ENCODE peak calls at places on chromosomes 7 and 10, in six cellular contexts. One of them, this sample, is unnamed.

GRCh38 chr10:126001579-126001978 is 105.2 kb downstream of the FANK1 start:
- DNase-seq in endodermal cell: no peak
- DNase-seq in CD4-positive, alpha-beta T cell: no peak
- DNase-seq in stomach: no peak
- DNase-seq in COR-L47: no peak
- DNase-seq in iris pigment epithelial cell: no peak
- DNase-seq in this sample: no peak

GRCh38 chr10:61890881-61891409 is 10.6 kb upstream of the ARID5B start:
- DNase-seq in stomach: no peak
- DNase-seq in iris pigment epithelial cell: no peak
- DNase-seq in endodermal cell: no peak
- DNase-seq in CD4-positive, alpha-beta T cell: no peak
- DNase-seq in COR-L47: no peak
- DNase-seq in this sample: no peak

GRCh38 chr7:51275532-51275931 is 41.1 kb downstream of the COBL start:
- DNase-seq in iris pigment epithelial cell: no peak
- DNase-seq in CD4-positive, alpha-beta T cell: no peak
- DNase-seq in COR-L47: no peak
- DNase-seq in endodermal cell: no peak
- DNase-seq in stomach: no peak
- DNase-seq in this sample: no peak

GRCh38 chr7:56092789-56093531 is at the start of gene PHKG1:
- DNase-seq in iris pigment epithelial cell: peak
- DNase-seq in endodermal cell: peak
- DNase-seq in COR-L47: peak
- DNase-seq in CD4-positive, alpha-beta T cell: no peak
- DNase-seq in stomach: peak
- DNase-seq in this sample: peak

GRCh38 chr10:77244746-77245145 is 392.9 kb downstream of the KCNMA1 start:
- DNase-seq in endodermal cell: no peak
- DNase-seq in COR-L47: no peak
- DNase-seq in CD4-positive, alpha-beta T cell: no peak
- DNase-seq in stomach: no peak
- DNase-seq in iris pigment epithelial cell: no peak
- DNase-seq in this sample: no peak

GRCh38 chr10:43930777-43931176 is 282.1 kb upstream of the ZNF32 start:
- DNase-seq in endodermal cell: peak
- DNase-seq in stomach: no peak
- DNase-seq in CD4-positive, alpha-beta T cell: no peak
- DNase-seq in iris pigment epithelial cell: no peak
- DNase-seq in COR-L47: no peak
- DNase-seq in this sample: no peak

GRCh38 chr10:120514035-120514620 is 57.1 kb downstream of the PLPP4 start:
- DNase-seq in COR-L47: no peak
- DNase-seq in iris pigment epithelial cell: peak
- DNase-seq in stomach: no peak
- DNase-seq in endodermal cell: peak
- DNase-seq in CD4-positive, alpha-beta T cell: no peak
- DNase-seq in this sample: no peak

GRCh38 chr10:24202181-24202570 is 6.8 kb upstream of the KIAA1217 start:
- DNase-seq in iris pigment epithelial cell: no peak
- DNase-seq in CD4-positive, alpha-beta T cell: no peak
- DNase-seq in COR-L47: no peak
- DNase-seq in stomach: no peak
- DNase-seq in endodermal cell: peak
- DNase-seq in this sample: no peak

GRCh38 chr7:149334930-149335329 is 72.9 kb downstream of the ZNF783 start:
- DNase-seq in iris pigment epithelial cell: peak
- DNase-seq in stomach: no peak
- DNase-seq in endodermal cell: no peak
- DNase-seq in COR-L47: no peak
- DNase-seq in CD4-positive, alpha-beta T cell: no peak
- DNase-seq in this sample: peak

GRCh38 chr10:117543245-117543998 is 876 bp downstream of the EMX2 start:
- DNase-seq in endodermal cell: peak
- DNase-seq in CD4-positive, alpha-beta T cell: no peak
- DNase-seq in COR-L47: no peak
- DNase-seq in iris pigment epithelial cell: peak
- DNase-seq in stomach: no peak
- DNase-seq in this sample: no peak